ENCODE peak calls at places on chromosome 6, in eight cellular contexts. N, F, H, Q, V, O, W and Z are unnamed samples.

GRCh38 chr6:47103931-47104330 is 61.8 kb upstream of the ADGRF1 start:
- DNase-seq in W (no peak), N (no peak), V (no peak), O (no peak), Q (no peak), H (no peak), F (no peak), Z (peak)

GRCh38 chr6:122548820-122549219 is 61.4 kb upstream of the PKIB start:
- DNase-seq in N (no peak), W (no peak), H (no peak), O (no peak), F (no peak), V (no peak), Q (no peak), Z (no peak)

GRCh38 chr6:83221886-83222479 is 28.8 kb downstream of the RWDD2A start:
- DNase-seq in Q (peak), H (no peak), F (no peak), N (peak), V (peak), O (no peak), W (peak), Z (peak)

GRCh38 chr6:41730531-41731436 is 4.6 kb downstream of the TFEB start:
- DNase-seq in N (no peak), Q (no peak), W (no peak), O (no peak), H (no peak), V (no peak), F (no peak), Z (no peak)

GRCh38 chr6:109770047-109770446 is 79.0 kb downstream of the FIG4 start:
- DNase-seq in O (no peak), Q (no peak), V (no peak), N (no peak), H (no peak), F (no peak), W (no peak), Z (no peak)

GRCh38 chr6:3231213-3232016 is 4.0 kb upstream of the TUBB2B start:
- DNase-seq in V (peak), Q (no peak), N (peak), F (peak), O (peak), H (no peak), W (peak), Z (peak)

GRCh38 chr6:63352587-63353281 is 33.0 kb upstream of the LGSN start:
- DNase-seq in W (no peak), O (no peak), Q (peak), V (peak), F (peak), H (no peak), N (no peak), Z (peak)

GRCh38 chr6:7529141-7529540 is 12.3 kb upstream of the DSP start:
- DNase-seq in F (no peak), Q (no peak), O (no peak), N (no peak), W (no peak), H (no peak), V (no peak), Z (no peak)

GRCh38 chr6:17902953-17903352 is 84.5 kb downstream of the KIF13A start:
- DNase-seq in W (no peak), H (no peak), Q (no peak), O (no peak), N (no peak), F (no peak), V (no peak), Z (no peak)

GRCh38 chr6:42281016-42281533 is 63.4 kb upstream of the MRPS10 start:
- DNase-seq in F (no peak), O (no peak), H (no peak), Q (no peak), V (no peak), W (no peak), N (no peak), Z (no peak)